ENCODE peak calls at places on chromosomes 1 and 21, in eight cellular contexts. E, T, L, O, G, V, I and X are unnamed samples. For H3K4me1, the result is how much of the 10 kb centered on the place peaks cover.

GRCh38 chr1:61300899-61301298 is 218.5 kb downstream of the NFIA start:
- DNase-seq in E (no peak), T (no peak), L (no peak), O (no peak), G (no peak), V (no peak), I (no peak), X (no peak)

GRCh38 chr1:200896571-200897187 is 2.0 kb downstream of the INAVA start:
- DNase-seq in E (no peak), T (no peak), L (no peak), O (peak), G (peak), V (no peak), I (peak), X (no peak)

GRCh38 chr1:77273891-77274290 is 7.9 kb upstream of the AK5 start:
- DNase-seq in E (no peak), T (no peak), L (peak), O (no peak), G (no peak), V (no peak), I (no peak), X (no peak)

GRCh38 chr1:211711313-211711712 is 35.9 kb upstream of the NEK2 start:
- DNase-seq in E (no peak), T (no peak), L (no peak), O (no peak), G (no peak), V (no peak), I (peak), X (no peak)

GRCh38 chr1:155078496-155079209 is at the start of gene EFNA3:
- DNase-seq in E (peak), T (peak), L (no peak), O (peak), G (peak), V (peak), I (peak), X (peak)

GRCh38 chr1:43255438-43256210 is 14.2 kb upstream of the TMEM125 start:
- DNase-seq in E (no peak), T (no peak), L (no peak), O (no peak), G (peak), V (no peak), I (no peak), X (no peak)

GRCh38 chr1:85278853-85279314 is 2.5 kb upstream of the BCL10 start:
- DNase-seq in E (no peak), T (no peak), L (peak), O (peak), G (no peak), V (no peak), I (peak), X (no peak)

GRCh38 chr21:16509466-16509865 is 779.7 kb downstream of the USP25 start:
- DNase-seq in E (no peak), T (no peak), L (peak), O (no peak), G (no peak), V (no peak), I (no peak), X (no peak)

GRCh38 chr1:62325076-62325475 is 5.8 kb upstream of the KANK4 start:
- DNase-seq in E (peak), T (no peak), L (peak), O (no peak), G (no peak), V (no peak), I (no peak), X (no peak)

GRCh38 chr1:42081475-42081874 is 71.7 kb upstream of the GUCA2B start:
- DNase-seq in E (no peak), T (no peak), L (no peak), O (no peak), G (no peak), V (no peak), I (peak), X (no peak)

GRCh38 chr1:47209725-47210330 is 20.0 kb upstream of the PDZK1IP1 start:
- DNase-seq in E (no peak), T (no peak), L (no peak), O (no peak), G (no peak), V (no peak), I (no peak), X (no peak)

GRCh38 chr1:94648225-94649007 is 106.9 kb upstream of the F3 start:
- DNase-seq in E (no peak), T (no peak), L (peak), O (no peak), G (peak), V (no peak), I (peak), X (no peak)

GRCh38 chr1:59128239-59128736 is 168.6 kb upstream of the FGGY start:
- DNase-seq in E (no peak), T (no peak), L (no peak), O (no peak), G (no peak), V (no peak), I (no peak), X (no peak)

GRCh38 chr1:212012034-212012740 is 23.2 kb downstream of the INTS7 start:
- DNase-seq in E (peak), T (peak), L (peak), O (peak), G (peak), V (peak), I (peak), X (peak)

GRCh38 chr21:24590261-24590660 is 1017.0 kb downstream of the MRPL39 start:
- DNase-seq in E (no peak), T (no peak), L (no peak), O (no peak), G (no peak), V (no peak), I (no peak), X (no peak)

GRCh38 chr1:227429447-227430359 is 111.4 kb upstream of the CDC42BPA start:
- DNase-seq in E (no peak), T (peak), L (peak), O (no peak), G (no peak), V (no peak), I (no peak), X (no peak)

GRCh38 chr1:228180271-228180987 is 14.8 kb downstream of the IBA57 start:
- DNase-seq in E (no peak), T (no peak), L (no peak), O (no peak), G (no peak), V (no peak), I (no peak), X (no peak)

GRCh38 chr1:160667896-160668295 is 21.1 kb upstream of the SLAMF1 start:
- DNase-seq in E (no peak), T (no peak), L (no peak), O (no peak), G (no peak), V (no peak), I (no peak), X (no peak)

GRCh38 chr1:160662888-160663287 is 16.0 kb upstream of the SLAMF1 start:
- DNase-seq in E (no peak), T (no peak), L (no peak), O (no peak), G (no peak), V (no peak), I (no peak), X (no peak)

GRCh38 chr1:160664573-160665051 is 17.8 kb upstream of the SLAMF1 start:
- DNase-seq in E (no peak), T (no peak), L (no peak), O (no peak), G (no peak), V (peak), I (peak), X (no peak)

GRCh38 chr1:160666079-160666442 is 19.2 kb upstream of the SLAMF1 start:
- DNase-seq in E (no peak), T (no peak), L (no peak), O (no peak), G (no peak), V (no peak), I (no peak), X (no peak)

DNA sequence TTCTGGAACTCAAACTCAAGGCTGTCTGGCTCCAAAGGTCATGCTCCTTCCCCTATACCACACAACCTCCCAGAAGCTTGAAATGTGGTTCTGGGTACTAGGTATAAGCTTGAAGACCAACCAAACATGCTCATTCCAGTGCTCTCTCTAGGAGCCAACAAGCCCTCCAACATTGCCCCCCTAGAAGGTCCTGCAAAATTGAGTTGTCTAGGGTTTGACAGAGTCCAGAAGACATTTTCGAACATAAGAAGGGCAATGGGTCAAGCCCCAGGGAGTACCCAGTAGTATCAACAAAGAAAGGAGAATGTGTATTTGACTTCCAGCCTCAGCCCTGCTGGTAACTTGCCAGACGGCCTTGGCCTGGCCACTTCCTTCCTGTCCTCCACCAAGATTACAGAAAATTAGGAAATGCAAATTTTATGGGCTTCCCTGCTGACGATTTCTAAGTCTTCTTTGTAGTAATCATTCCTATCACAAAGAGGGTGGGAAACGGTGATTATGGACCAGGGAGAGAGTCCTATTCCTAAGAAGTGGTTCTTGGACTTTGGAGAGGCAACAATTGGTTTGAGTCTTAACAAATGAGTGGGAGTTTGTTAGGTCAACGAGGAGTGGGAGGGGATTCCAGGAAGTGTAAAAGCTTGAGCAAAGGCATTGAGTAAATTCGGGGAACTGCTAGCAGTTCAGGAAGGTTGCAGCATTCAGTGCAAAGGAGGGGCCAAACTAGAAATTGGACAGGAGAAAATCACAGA is 18.7 kb upstream of the SLAMF1 start:
- DNase-seq in E (no peak), T (peak), L (no peak), O (no peak), G (peak), V (no peak), I (no peak), X (no peak)
- H3K4me1 ChIP-seq in E (under half), T (under half), L (under half), O (under half), G (under half), V (half or more), I (under half), X (under half)

DNA sequence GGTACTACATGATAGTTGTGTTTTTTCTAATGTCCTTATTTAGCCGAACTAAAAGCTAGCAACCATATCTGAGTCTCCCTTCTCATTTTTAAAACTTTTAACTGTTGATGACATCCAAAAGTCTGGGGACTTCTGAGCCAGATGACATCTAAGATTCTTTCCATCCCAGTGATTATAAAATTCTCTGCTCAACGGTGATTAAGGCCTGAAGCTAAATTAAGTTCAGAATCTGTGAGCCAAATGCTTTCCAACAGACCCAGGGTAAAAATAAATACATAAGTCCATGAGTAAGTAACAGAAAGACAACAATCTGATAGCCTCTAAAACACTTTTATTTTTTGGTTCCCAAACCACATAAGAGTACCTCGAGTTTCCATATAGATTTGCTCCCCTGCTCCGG is 13.1 kb upstream of the PTP4A2 start:
- DNase-seq in E (no peak), T (no peak), L (no peak), O (no peak), G (no peak), V (no peak), I (no peak), X (no peak)
- H3K4me1 ChIP-seq in E (under half), T (under half), L (under half), O (half or more), G (under half), V (under half), I (under half), X (under half)

GRCh38 chr1:163171826-163172225 is 30.9 kb downstream of the RGS5 start:
- DNase-seq in E (no peak), T (no peak), L (peak), O (no peak), G (no peak), V (no peak), I (no peak), X (no peak)
- H3K4me1 ChIP-seq in E (under half), T (under half), L (under half), O (under half), G (under half), V (under half), I (under half), X (under half)

GRCh38 chr21:28132713-28133112 is 860.0 kb downstream of the LTN1 start:
- DNase-seq in E (no peak), T (no peak), L (no peak), O (no peak), G (no peak), V (no peak), I (no peak), X (no peak)

GRCh38 chr21:28138272-28138671 is 854.4 kb downstream of the LTN1 start:
- DNase-seq in E (no peak), T (no peak), L (peak), O (no peak), G (no peak), V (no peak), I (no peak), X (no peak)

GRCh38 chr21:28136687-28137086 is 856.0 kb downstream of the LTN1 start:
- DNase-seq in E (no peak), T (no peak), L (no peak), O (no peak), G (no peak), V (no peak), I (no peak), X (no peak)

GRCh38 chr21:28133116-28133515 is 859.6 kb downstream of the LTN1 start:
- DNase-seq in E (no peak), T (no peak), L (no peak), O (no peak), G (no peak), V (no peak), I (no peak), X (no peak)

GRCh38 chr21:28135646-28136045 is 857.0 kb downstream of the LTN1 start:
- DNase-seq in E (no peak), T (no peak), L (no peak), O (no peak), G (no peak), V (no peak), I (no peak), X (no peak)
- H3K4me1 ChIP-seq in E (under half), T (under half), L (under half), O (under half), G (under half), V (under half), I (under half), X (under half)

DNA sequence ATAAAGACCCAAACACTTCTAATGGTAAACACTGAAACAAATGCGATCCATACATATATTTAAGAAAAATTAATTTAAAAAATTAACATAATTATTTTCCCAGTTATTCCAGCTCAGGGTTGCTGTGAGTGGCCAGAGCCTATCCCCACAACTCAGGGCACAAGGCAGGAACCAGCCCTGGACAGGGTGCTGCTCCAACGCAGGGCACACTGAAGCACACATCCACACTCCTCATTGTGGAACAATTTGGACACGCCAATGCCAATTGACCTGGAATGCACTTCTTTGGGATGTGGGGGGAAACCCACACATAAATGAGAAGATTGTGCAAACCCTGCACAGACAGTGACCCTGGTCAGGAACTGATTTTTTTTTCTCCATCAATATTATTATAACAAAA is 23.4 kb downstream of the SAMSN1 start:
- DNase-seq in E (no peak), T (no peak), L (no peak), O (no peak), G (no peak), V (no peak), I (no peak), X (no peak)
- H3K4me1 ChIP-seq in E (under half), T (under half), L (under half), O (under half), G (under half), V (under half), I (under half), X (under half)

GRCh38 chr1:23953020-23953419 is 6.6 kb upstream of the PNRC2 start:
- DNase-seq in E (no peak), T (no peak), L (no peak), O (no peak), G (no peak), V (no peak), I (no peak), X (no peak)

GRCh38 chr1:23958810-23959460 is 693 bp upstream of the PNRC2 start:
- DNase-seq in E (peak), T (peak), L (peak), O (peak), G (peak), V (peak), I (peak), X (peak)

GRCh38 chr1:23959461-23960290 is at the start of gene PNRC2:
- DNase-seq in E (peak), T (peak), L (peak), O (peak), G (peak), V (peak), I (peak), X (peak)

GRCh38 chr1:23960291-23960718 is 677 bp downstream of the PNRC2 start:
- DNase-seq in E (no peak), T (no peak), L (no peak), O (no peak), G (no peak), V (no peak), I (no peak), X (no peak)

DNA sequence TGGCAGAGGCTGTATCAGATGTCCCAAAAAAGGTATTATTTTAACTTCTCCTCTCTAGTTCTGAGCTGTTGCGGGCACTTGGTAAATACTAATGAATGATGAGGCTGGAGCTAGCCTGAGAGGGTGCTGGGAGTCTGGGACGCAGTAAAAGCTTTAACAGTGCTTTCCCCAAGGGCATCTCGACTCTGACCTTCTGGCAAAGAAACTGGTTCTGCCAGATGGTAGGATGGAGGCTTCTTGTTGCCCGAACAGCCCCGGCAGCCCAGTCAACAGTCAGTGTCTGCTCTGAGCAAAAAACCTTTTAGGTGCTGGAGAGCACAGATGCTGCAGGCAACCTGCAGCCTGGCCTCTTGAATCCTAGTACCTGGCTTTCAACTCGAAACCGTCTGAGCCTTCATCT is 2.5 kb upstream of the PNRC2 start:
- DNase-seq in E (no peak), T (no peak), L (no peak), O (no peak), G (no peak), V (no peak), I (peak), X (no peak)
- H3K4me1 ChIP-seq in E (under half), T (under half), L (under half), O (under half), G (under half), V (under half), I (under half), X (under half)

GRCh38 chr1:235078480-235078803 is 50.2 kb downstream of the TOMM20 start:
- DNase-seq in E (no peak), T (no peak), L (peak), O (no peak), G (no peak), V (no peak), I (no peak), X (no peak)
- H3K4me1 ChIP-seq in E (under half), T (half or more), L (under half), O (half or more), G (half or more), V (under half), I (under half), X (under half)